ENCODE peak calls at places on chromosomes 6 and 20, in four cellular contexts. One of them, this sample, is unnamed.

GRCh38 chr6:132969188-132969587 is 154.8 kb downstream of the RPS12 start:
- DNase-seq in Peyer's patch: no peak
- DNase-seq in ecto neural progenitor cell: no peak
- DNase-seq in lung microvascular endothelial cell: peak
- DNase-seq in this sample: no peak

GRCh38 chr6:7615611-7616383 is 25.8 kb downstream of the SNRNP48 start:
- DNase-seq in Peyer's patch: peak
- DNase-seq in ecto neural progenitor cell: no peak
- DNase-seq in lung microvascular endothelial cell: peak
- DNase-seq in this sample: no peak

GRCh38 chr6:109922851-109923250 is 55.3 kb upstream of the GPR6 start:
- DNase-seq in Peyer's patch: no peak
- DNase-seq in ecto neural progenitor cell: no peak
- DNase-seq in lung microvascular endothelial cell: no peak
- DNase-seq in this sample: no peak

GRCh38 chr6:18245642-18246041 is 18.7 kb downstream of the DEK start:
- DNase-seq in Peyer's patch: no peak
- DNase-seq in ecto neural progenitor cell: no peak
- DNase-seq in lung microvascular endothelial cell: no peak
- DNase-seq in this sample: no peak

GRCh38 chr20:17835240-17835940 is 133.2 kb downstream of the SNX5 start:
- DNase-seq in Peyer's patch: no peak
- DNase-seq in ecto neural progenitor cell: no peak
- DNase-seq in lung microvascular endothelial cell: peak
- DNase-seq in this sample: no peak

GRCh38 chr6:2228392-2228791 is 17.0 kb downstream of the GMDS start:
- DNase-seq in Peyer's patch: no peak
- DNase-seq in ecto neural progenitor cell: no peak
- DNase-seq in lung microvascular endothelial cell: no peak
- DNase-seq in this sample: no peak

GRCh38 chr6:32974541-32975308 is 6.3 kb downstream of the BRD2 start:
- DNase-seq in Peyer's patch: no peak
- DNase-seq in ecto neural progenitor cell: no peak
- DNase-seq in lung microvascular endothelial cell: no peak
- DNase-seq in this sample: no peak

GRCh38 chr6:169159331-169159730 is 94.3 kb downstream of the THBS2 start:
- DNase-seq in Peyer's patch: no peak
- DNase-seq in ecto neural progenitor cell: no peak
- DNase-seq in lung microvascular endothelial cell: no peak
- DNase-seq in this sample: no peak

GRCh38 chr20:45426621-45427020 is 10.7 kb downstream of the PIGT start:
- DNase-seq in Peyer's patch: no peak
- DNase-seq in ecto neural progenitor cell: no peak
- DNase-seq in lung microvascular endothelial cell: no peak
- DNase-seq in this sample: no peak

GRCh38 chr20:11271920-11272594 is 598.3 kb upstream of the JAG1 start:
- DNase-seq in Peyer's patch: no peak
- DNase-seq in ecto neural progenitor cell: peak
- DNase-seq in lung microvascular endothelial cell: no peak
- DNase-seq in this sample: peak

GRCh38 chr6:88301888-88302768 is 136.0 kb upstream of the CNR1 start:
- DNase-seq in Peyer's patch: no peak
- DNase-seq in ecto neural progenitor cell: no peak
- DNase-seq in lung microvascular endothelial cell: no peak
- DNase-seq in this sample: no peak

GRCh38 chr6:36967757-36968156 is 13.2 kb downstream of the PI16 start:
- DNase-seq in Peyer's patch: no peak
- DNase-seq in ecto neural progenitor cell: no peak
- DNase-seq in lung microvascular endothelial cell: no peak
- DNase-seq in this sample: no peak

GRCh38 chr6:162179196-162179951 is 548.2 kb downstream of the PRKN start:
- DNase-seq in Peyer's patch: no peak
- DNase-seq in ecto neural progenitor cell: no peak
- DNase-seq in lung microvascular endothelial cell: no peak
- DNase-seq in this sample: no peak

GRCh38 chr6:164753517-164753916 is 555.9 kb downstream of the C6orf118 start:
- DNase-seq in Peyer's patch: no peak
- DNase-seq in ecto neural progenitor cell: no peak
- DNase-seq in lung microvascular endothelial cell: no peak
- DNase-seq in this sample: no peak

GRCh38 chr6:40482532-40482931 is 104.6 kb downstream of the LRFN2 start:
- DNase-seq in Peyer's patch: no peak
- DNase-seq in ecto neural progenitor cell: peak
- DNase-seq in lung microvascular endothelial cell: no peak
- DNase-seq in this sample: peak

GRCh38 chr20:17533396-17533795 is 2.2 kb upstream of the BFSP1 start:
- DNase-seq in Peyer's patch: no peak
- DNase-seq in ecto neural progenitor cell: peak
- DNase-seq in lung microvascular endothelial cell: peak
- DNase-seq in this sample: no peak

GRCh38 chr6:56259682-56260081 is 12.3 kb upstream of the COL21A1 start:
- DNase-seq in Peyer's patch: no peak
- DNase-seq in ecto neural progenitor cell: no peak
- DNase-seq in lung microvascular endothelial cell: peak
- DNase-seq in this sample: no peak

GRCh38 chr6:71197267-71197666 is 91.3 kb upstream of the OGFRL1 start:
- DNase-seq in Peyer's patch: no peak
- DNase-seq in ecto neural progenitor cell: no peak
- DNase-seq in lung microvascular endothelial cell: no peak
- DNase-seq in this sample: no peak

GRCh38 chr6:17291778-17292177 is 10.6 kb downstream of the RBM24 start:
- DNase-seq in Peyer's patch: no peak
- DNase-seq in ecto neural progenitor cell: no peak
- DNase-seq in lung microvascular endothelial cell: no peak
- DNase-seq in this sample: peak

GRCh38 chr20:47389867-47390347 is 33.4 kb upstream of the ZMYND8 start:
- DNase-seq in Peyer's patch: no peak
- DNase-seq in ecto neural progenitor cell: no peak
- DNase-seq in lung microvascular endothelial cell: peak
- DNase-seq in this sample: no peak

GRCh38 chr6:137892271-137892708 is 25.2 kb downstream of the TNFAIP3 start:
- DNase-seq in Peyer's patch: no peak
- DNase-seq in ecto neural progenitor cell: no peak
- DNase-seq in lung microvascular endothelial cell: no peak
- DNase-seq in this sample: no peak

GRCh38 chr6:170360476-170360875 is 53.9 kb downstream of the FAM120B start:
- DNase-seq in Peyer's patch: no peak
- DNase-seq in ecto neural progenitor cell: no peak
- DNase-seq in lung microvascular endothelial cell: peak
- DNase-seq in this sample: no peak

This sample was measured in glutamatergic neuron.